ENCODE peak calls at places on chromosomes 5 and 9, in six cellular contexts. V, S, R, D, M and Z are unnamed samples.

GRCh38 chr5:72847439-72847838 is 31.0 kb downstream of the TNPO1 start:
- DNase-seq in D (no peak), R (no peak), S (peak), M (no peak), V (no peak), Z (no peak)

GRCh38 chr5:41636605-41637004 is 126.2 kb upstream of the PLCXD3 start:
- DNase-seq in R (peak), S (no peak), M (no peak), V (no peak), D (no peak), Z (no peak)

GRCh38 chr9:136031094-136031493 is 64.0 kb downstream of the NACC2 start:
- DNase-seq in M (no peak), V (no peak), D (no peak), S (no peak), R (no peak), Z (no peak)

GRCh38 chr9:23551171-23551795 is 274.8 kb downstream of the ELAVL2 start:
- DNase-seq in D (no peak), M (no peak), R (no peak), V (no peak), S (no peak), Z (no peak)

GRCh38 chr9:131298816-131299215 is 9.3 kb downstream of the PLPP7 start:
- DNase-seq in S (no peak), V (no peak), R (no peak), D (no peak), M (no peak), Z (no peak)

GRCh38 chr5:17805426-17805825 is 171.2 kb downstream of the TAF11L14 start:
- DNase-seq in R (peak), V (no peak), D (no peak), S (no peak), M (no peak), Z (no peak)

GRCh38 chr5:135625061-135625460 is 46.3 kb upstream of the CXCL14 start:
- DNase-seq in D (no peak), M (no peak), S (no peak), V (no peak), R (no peak), Z (no peak)

GRCh38 chr5:8070138-8070537 is 201.2 kb downstream of the MTRR start:
- DNase-seq in D (no peak), V (no peak), R (no peak), M (no peak), S (no peak), Z (no peak)

GRCh38 chr9:35937227-35937626 is 20.7 kb downstream of the OR2S2 start:
- DNase-seq in D (no peak), R (no peak), M (no peak), V (no peak), S (no peak), Z (no peak)

GRCh38 chr5:91277093-91277626 is 106.0 kb downstream of the ARRDC3 start:
- DNase-seq in V (no peak), S (no peak), R (no peak), D (no peak), M (no peak), Z (no peak)

GRCh38 chr5:172638209-172638768 is 2.8 kb upstream of the NEURL1B start:
- DNase-seq in M (no peak), V (no peak), R (no peak), D (no peak), S (no peak), Z (no peak)

GRCh38 chr9:133633681-133633990 is 2.5 kb upstream of the DBH start:
- DNase-seq in S (no peak), D (no peak), V (no peak), R (no peak), M (no peak), Z (no peak)

GRCh38 chr9:89481161-89481915 is 16.6 kb downstream of the SEMA4D start:
- DNase-seq in S (no peak), M (no peak), R (no peak), V (no peak), D (no peak), Z (no peak)

GRCh38 chr5:119417891-119418781 is 34.2 kb upstream of the HSD17B4 start:
- DNase-seq in V (no peak), M (no peak), S (no peak), D (peak), R (peak), Z (peak)

GRCh38 chr5:119412828-119413227 is 39.5 kb upstream of the HSD17B4 start:
- DNase-seq in M (no peak), R (no peak), D (no peak), S (no peak), V (no peak), Z (no peak)

GRCh38 chr5:119420173-119420572 is 32.1 kb upstream of the HSD17B4 start:
- DNase-seq in R (peak), D (no peak), V (no peak), M (no peak), S (no peak), Z (no peak)

GRCh38 chr5:119418782-119419101 is 33.6 kb upstream of the HSD17B4 start:
- DNase-seq in R (peak), V (no peak), M (no peak), D (no peak), S (no peak), Z (no peak)
- TF ChIP-seq CTCF in R (no peak), V (no peak), M (peak), D (no peak), S (no peak), Z (no peak)

GRCh38 chr5:158010831-158011230 is 151.9 kb upstream of the CLINT1 start:
- DNase-seq in S (no peak), V (no peak), M (no peak), R (no peak), D (no peak), Z (no peak)

GRCh38 chr5:158013303-158013702 is 154.4 kb upstream of the CLINT1 start:
- DNase-seq in V (no peak), D (no peak), M (no peak), S (no peak), R (no peak), Z (no peak)

GRCh38 chr5:158011420-158011819 is 152.5 kb upstream of the CLINT1 start:
- DNase-seq in D (no peak), R (no peak), V (no peak), S (no peak), M (no peak), Z (no peak)

GRCh38 chr5:158014367-158014766 is 155.4 kb upstream of the CLINT1 start:
- DNase-seq in R (no peak), V (no peak), M (no peak), D (no peak), S (no peak), Z (no peak)

GRCh38 chr5:158013939-158014338 is 155.0 kb upstream of the CLINT1 start:
- DNase-seq in D (no peak), V (no peak), S (no peak), R (peak), M (no peak), Z (no peak)
- H3K4me3 ChIP-seq in D (no peak), V (no peak), S (no peak), R (no peak), M (no peak), Z (no peak)

DNA sequence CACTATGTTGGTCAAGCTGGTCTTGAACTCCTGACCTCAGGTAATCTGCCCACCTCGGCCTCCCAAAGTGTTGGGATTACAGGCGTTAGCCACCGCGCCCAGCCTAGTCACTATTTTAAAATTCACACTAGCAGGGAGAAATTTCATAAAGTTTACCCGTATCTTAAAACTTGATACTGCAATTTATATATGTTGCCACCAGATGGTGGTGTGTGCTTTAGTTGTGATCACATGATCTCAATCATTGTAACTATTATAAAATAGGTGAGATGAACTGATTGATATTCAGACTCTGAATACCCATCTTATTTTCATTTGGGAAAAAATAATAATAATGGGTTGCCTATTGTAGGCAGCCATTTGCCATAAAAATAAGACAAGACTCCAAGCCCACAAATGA is 1330.4 kb upstream of the WWC1 start:
- DNase-seq in R (no peak), M (no peak), S (no peak), D (no peak), V (no peak), Z (no peak)
- TF ChIP-seq CTCF in R (no peak), M (peak), S (peak), D (no peak), V (no peak), Z (no peak)

GRCh38 chr5:140882591-140882899 is 621 bp downstream of the PCDHA13 start:
- DNase-seq in R (peak), M (no peak), V (no peak), S (no peak), D (no peak), Z (no peak)

GRCh38 chr5:140883373-140883772 is 1.4 kb downstream of the PCDHA13 start:
- DNase-seq in R (no peak), M (no peak), S (no peak), V (no peak), D (no peak), Z (no peak)

GRCh38 chr5:140883927-140884697 is 2.2 kb downstream of the PCDHA13 start:
- DNase-seq in D (no peak), S (no peak), R (no peak), V (no peak), M (no peak), Z (no peak)

GRCh38 chr5:140877262-140877581 is 2.1 kb downstream of the PCDHA12 start:
- DNase-seq in V (no peak), R (no peak), M (no peak), S (no peak), D (no peak), Z (no peak)

GRCh38 chr5:140881889-140882590 is at the start of gene PCDHA13:
- DNase-seq in V (no peak), R (peak), S (no peak), D (no peak), M (no peak), Z (no peak)
- H3K4me3 ChIP-seq in V (no peak), R (no peak), S (no peak), D (no peak), M (no peak), Z (no peak)

GRCh38 chr5:141040763-141041426 is 10.3 kb upstream of the PCDHB1 start:
- DNase-seq in D (peak), R (peak), V (peak), S (peak), M (peak), Z (peak)
- TF ChIP-seq CTCF in D (peak), R (peak), V (peak), S (peak), M (peak), Z (peak)

GRCh38 chr9:21569721-21570120 is 87.6 kb upstream of the IFNE start:
- DNase-seq in S (no peak), D (no peak), R (no peak), M (no peak), V (no peak), Z (no peak)
- H3K4me3 ChIP-seq in S (no peak), D (no peak), R (no peak), M (no peak), V (no peak), Z (no peak)

DNA sequence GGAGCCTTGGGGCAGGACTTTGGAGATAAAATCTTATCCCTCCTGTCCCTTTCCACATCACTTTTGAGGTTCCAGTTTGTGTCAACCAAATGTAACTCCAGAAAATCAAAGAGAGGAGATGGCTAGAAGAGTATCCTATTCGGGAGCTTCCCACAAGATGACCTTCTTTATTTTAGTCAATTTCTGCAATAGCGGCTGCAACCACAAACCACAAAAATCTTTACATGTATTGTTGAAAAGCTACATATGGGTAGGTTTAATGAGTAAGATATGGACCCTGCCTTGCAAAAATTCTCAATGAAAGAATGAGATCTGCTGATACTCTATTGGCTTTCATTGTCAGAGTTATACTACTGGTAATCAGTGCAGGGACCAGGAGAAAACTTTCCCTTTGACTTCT is 92.2 kb upstream of the MAMDC2 start:
- DNase-seq in R (no peak), D (peak), M (no peak), S (no peak), V (no peak), Z (peak)
- TF ChIP-seq CTCF in R (no peak), D (no peak), M (no peak), S (no peak), V (no peak), Z (no peak)